ENCODE peak calls at places on chromosomes 16 and 17, in nine cellular contexts. One of them, this sample, is unnamed.

GRCh38 chr17:79673517-79673916 is 57.2 kb upstream of the ENPP7 start:
- ATAC-seq in memory B cell: no peak
- ATAC-seq in activated naive CD8-positive, alpha-beta T cell treated with anti-CD3 and anti-CD28 coated beads, Interleukin-2, amount 50 U/mL, for 24 hours: no peak
- ATAC-seq in gastroesophageal sphincter: no peak
- ATAC-seq in activated CD8-positive, alpha-beta T cell treated with anti-CD3 and anti-CD28 coated beads for 36 hours: no peak
- ATAC-seq in RWPE2: no peak
- ATAC-seq in Panc1: no peak
- ATAC-seq in right lobe of liver: no peak
- ATAC-seq in pancreas: no peak
- ATAC-seq in this sample: no peak

GRCh38 chr17:197352-197751 is 15.9 kb upstream of the DOC2B start:
- ATAC-seq in memory B cell: no peak
- ATAC-seq in RWPE2: no peak
- ATAC-seq in Panc1: no peak
- ATAC-seq in activated CD8-positive, alpha-beta T cell treated with anti-CD3 and anti-CD28 coated beads for 36 hours: no peak
- ATAC-seq in gastroesophageal sphincter: no peak
- ATAC-seq in activated naive CD8-positive, alpha-beta T cell treated with anti-CD3 and anti-CD28 coated beads, Interleukin-2, amount 50 U/mL, for 24 hours: no peak
- ATAC-seq in pancreas: no peak
- ATAC-seq in right lobe of liver: no peak
- ATAC-seq in this sample: no peak

GRCh38 chr17:77280304-77280910 is 139.6 kb downstream of the SEC14L1 start:
- ATAC-seq in RWPE2: peak
- ATAC-seq in memory B cell: peak
- ATAC-seq in gastroesophageal sphincter: peak
- ATAC-seq in activated CD8-positive, alpha-beta T cell treated with anti-CD3 and anti-CD28 coated beads for 36 hours: no peak
- ATAC-seq in right lobe of liver: no peak
- ATAC-seq in Panc1: peak
- ATAC-seq in activated naive CD8-positive, alpha-beta T cell treated with anti-CD3 and anti-CD28 coated beads, Interleukin-2, amount 50 U/mL, for 24 hours: peak
- ATAC-seq in pancreas: no peak
- ATAC-seq in this sample: peak

GRCh38 chr17:8918811-8919210 is 46.7 kb downstream of the PIK3R5 start:
- ATAC-seq in RWPE2: no peak
- ATAC-seq in gastroesophageal sphincter: no peak
- ATAC-seq in activated CD8-positive, alpha-beta T cell treated with anti-CD3 and anti-CD28 coated beads for 36 hours: no peak
- ATAC-seq in activated naive CD8-positive, alpha-beta T cell treated with anti-CD3 and anti-CD28 coated beads, Interleukin-2, amount 50 U/mL, for 24 hours: no peak
- ATAC-seq in memory B cell: no peak
- ATAC-seq in pancreas: no peak
- ATAC-seq in Panc1: no peak
- ATAC-seq in right lobe of liver: no peak
- ATAC-seq in this sample: no peak

GRCh38 chr16:88407042-88407420 is 24.3 kb downstream of the ZNF469 start:
- ATAC-seq in activated CD8-positive, alpha-beta T cell treated with anti-CD3 and anti-CD28 coated beads for 36 hours: no peak
- ATAC-seq in Panc1: no peak
- ATAC-seq in activated naive CD8-positive, alpha-beta T cell treated with anti-CD3 and anti-CD28 coated beads, Interleukin-2, amount 50 U/mL, for 24 hours: no peak
- ATAC-seq in gastroesophageal sphincter: no peak
- ATAC-seq in memory B cell: no peak
- ATAC-seq in right lobe of liver: no peak
- ATAC-seq in RWPE2: no peak
- ATAC-seq in pancreas: peak
- ATAC-seq in this sample: no peak

GRCh38 chr17:9237661-9238301 is 216.5 kb downstream of the NTN1 start:
- ATAC-seq in memory B cell: no peak
- ATAC-seq in pancreas: no peak
- ATAC-seq in RWPE2: no peak
- ATAC-seq in right lobe of liver: no peak
- ATAC-seq in gastroesophageal sphincter: no peak
- ATAC-seq in Panc1: no peak
- ATAC-seq in activated CD8-positive, alpha-beta T cell treated with anti-CD3 and anti-CD28 coated beads for 36 hours: no peak
- ATAC-seq in activated naive CD8-positive, alpha-beta T cell treated with anti-CD3 and anti-CD28 coated beads, Interleukin-2, amount 50 U/mL, for 24 hours: no peak
- ATAC-seq in this sample: no peak

GRCh38 chr17:58254803-58255202 is 16.4 kb downstream of the LPO start:
- ATAC-seq in right lobe of liver: peak
- ATAC-seq in activated CD8-positive, alpha-beta T cell treated with anti-CD3 and anti-CD28 coated beads for 36 hours: no peak
- ATAC-seq in gastroesophageal sphincter: no peak
- ATAC-seq in memory B cell: no peak
- ATAC-seq in activated naive CD8-positive, alpha-beta T cell treated with anti-CD3 and anti-CD28 coated beads, Interleukin-2, amount 50 U/mL, for 24 hours: no peak
- ATAC-seq in pancreas: no peak
- ATAC-seq in RWPE2: peak
- ATAC-seq in Panc1: no peak
- ATAC-seq in this sample: no peak

GRCh38 chr17:77944390-77945222 is 13.9 kb upstream of the TNRC6C start:
- ATAC-seq in pancreas: peak
- ATAC-seq in RWPE2: no peak
- ATAC-seq in activated CD8-positive, alpha-beta T cell treated with anti-CD3 and anti-CD28 coated beads for 36 hours: no peak
- ATAC-seq in memory B cell: no peak
- ATAC-seq in gastroesophageal sphincter: peak
- ATAC-seq in right lobe of liver: no peak
- ATAC-seq in Panc1: no peak
- ATAC-seq in activated naive CD8-positive, alpha-beta T cell treated with anti-CD3 and anti-CD28 coated beads, Interleukin-2, amount 50 U/mL, for 24 hours: no peak
- ATAC-seq in this sample: no peak

GRCh38 chr17:9386401-9386800 is 189.2 kb downstream of the STX8 start:
- ATAC-seq in activated naive CD8-positive, alpha-beta T cell treated with anti-CD3 and anti-CD28 coated beads, Interleukin-2, amount 50 U/mL, for 24 hours: no peak
- ATAC-seq in activated CD8-positive, alpha-beta T cell treated with anti-CD3 and anti-CD28 coated beads for 36 hours: no peak
- ATAC-seq in pancreas: no peak
- ATAC-seq in RWPE2: peak
- ATAC-seq in gastroesophageal sphincter: no peak
- ATAC-seq in memory B cell: no peak
- ATAC-seq in right lobe of liver: no peak
- ATAC-seq in Panc1: no peak
- ATAC-seq in this sample: no peak

GRCh38 chr17:37068266-37068665 is 119.5 kb downstream of the AATF start:
- ATAC-seq in Panc1: peak
- ATAC-seq in gastroesophageal sphincter: no peak
- ATAC-seq in right lobe of liver: peak
- ATAC-seq in activated naive CD8-positive, alpha-beta T cell treated with anti-CD3 and anti-CD28 coated beads, Interleukin-2, amount 50 U/mL, for 24 hours: no peak
- ATAC-seq in memory B cell: no peak
- ATAC-seq in activated CD8-positive, alpha-beta T cell treated with anti-CD3 and anti-CD28 coated beads for 36 hours: no peak
- ATAC-seq in RWPE2: no peak
- ATAC-seq in pancreas: no peak
- ATAC-seq in this sample: no peak

GRCh38 chr17:81367171-81367570 is 28.1 kb upstream of the BAHCC1 start:
- ATAC-seq in gastroesophageal sphincter: no peak
- ATAC-seq in activated naive CD8-positive, alpha-beta T cell treated with anti-CD3 and anti-CD28 coated beads, Interleukin-2, amount 50 U/mL, for 24 hours: no peak
- ATAC-seq in right lobe of liver: no peak
- ATAC-seq in RWPE2: no peak
- ATAC-seq in memory B cell: no peak
- ATAC-seq in Panc1: no peak
- ATAC-seq in pancreas: no peak
- ATAC-seq in activated CD8-positive, alpha-beta T cell treated with anti-CD3 and anti-CD28 coated beads for 36 hours: no peak
- ATAC-seq in this sample: no peak

GRCh38 chr16:67017810-67018488 is 11.0 kb upstream of the CBFB start:
- ATAC-seq in pancreas: peak
- ATAC-seq in right lobe of liver: peak
- ATAC-seq in activated CD8-positive, alpha-beta T cell treated with anti-CD3 and anti-CD28 coated beads for 36 hours: peak
- ATAC-seq in Panc1: peak
- ATAC-seq in memory B cell: peak
- ATAC-seq in activated naive CD8-positive, alpha-beta T cell treated with anti-CD3 and anti-CD28 coated beads, Interleukin-2, amount 50 U/mL, for 24 hours: peak
- ATAC-seq in gastroesophageal sphincter: peak
- ATAC-seq in RWPE2: peak
- ATAC-seq in this sample: peak

GRCh38 chr16:48232459-48233040 is 11.6 kb upstream of the LONP2 start:
- ATAC-seq in activated CD8-positive, alpha-beta T cell treated with anti-CD3 and anti-CD28 coated beads for 36 hours: peak
- ATAC-seq in Panc1: no peak
- ATAC-seq in memory B cell: no peak
- ATAC-seq in pancreas: no peak
- ATAC-seq in activated naive CD8-positive, alpha-beta T cell treated with anti-CD3 and anti-CD28 coated beads, Interleukin-2, amount 50 U/mL, for 24 hours: peak
- ATAC-seq in right lobe of liver: no peak
- ATAC-seq in gastroesophageal sphincter: no peak
- ATAC-seq in RWPE2: peak
- ATAC-seq in this sample: no peak

GRCh38 chr16:53445534-53445933 is 11.3 kb downstream of the RBL2 start:
- ATAC-seq in gastroesophageal sphincter: no peak
- ATAC-seq in activated CD8-positive, alpha-beta T cell treated with anti-CD3 and anti-CD28 coated beads for 36 hours: peak
- ATAC-seq in activated naive CD8-positive, alpha-beta T cell treated with anti-CD3 and anti-CD28 coated beads, Interleukin-2, amount 50 U/mL, for 24 hours: no peak
- ATAC-seq in memory B cell: no peak
- ATAC-seq in right lobe of liver: no peak
- ATAC-seq in Panc1: no peak
- ATAC-seq in RWPE2: peak
- ATAC-seq in pancreas: no peak
- ATAC-seq in this sample: peak

GRCh38 chr17:39283896-39284295 is 58.2 kb upstream of the STAC2 start:
- ATAC-seq in gastroesophageal sphincter: no peak
- ATAC-seq in memory B cell: no peak
- ATAC-seq in activated naive CD8-positive, alpha-beta T cell treated with anti-CD3 and anti-CD28 coated beads, Interleukin-2, amount 50 U/mL, for 24 hours: no peak
- ATAC-seq in activated CD8-positive, alpha-beta T cell treated with anti-CD3 and anti-CD28 coated beads for 36 hours: no peak
- ATAC-seq in Panc1: no peak
- ATAC-seq in RWPE2: no peak
- ATAC-seq in right lobe of liver: no peak
- ATAC-seq in pancreas: no peak
- ATAC-seq in this sample: no peak

GRCh38 chr16:4067262-4068001 is 48.8 kb downstream of the ADCY9 start:
- ATAC-seq in Panc1: no peak
- ATAC-seq in activated naive CD8-positive, alpha-beta T cell treated with anti-CD3 and anti-CD28 coated beads, Interleukin-2, amount 50 U/mL, for 24 hours: no peak
- ATAC-seq in memory B cell: no peak
- ATAC-seq in RWPE2: no peak
- ATAC-seq in gastroesophageal sphincter: no peak
- ATAC-seq in right lobe of liver: peak
- ATAC-seq in pancreas: peak
- ATAC-seq in activated CD8-positive, alpha-beta T cell treated with anti-CD3 and anti-CD28 coated beads for 36 hours: no peak
- ATAC-seq in this sample: no peak

GRCh38 chr16:2584742-2585650 is 47.2 kb downstream of the PDPK1 start:
- ATAC-seq in pancreas: peak
- ATAC-seq in RWPE2: no peak
- ATAC-seq in right lobe of liver: no peak
- ATAC-seq in memory B cell: no peak
- ATAC-seq in activated naive CD8-positive, alpha-beta T cell treated with anti-CD3 and anti-CD28 coated beads, Interleukin-2, amount 50 U/mL, for 24 hours: no peak
- ATAC-seq in Panc1: no peak
- ATAC-seq in activated CD8-positive, alpha-beta T cell treated with anti-CD3 and anti-CD28 coated beads for 36 hours: no peak
- ATAC-seq in gastroesophageal sphincter: no peak
- ATAC-seq in this sample: no peak

GRCh38 chr17:75869282-75870141 is 8.9 kb downstream of the TRIM47 start:
- ATAC-seq in right lobe of liver: no peak
- ATAC-seq in gastroesophageal sphincter: peak
- ATAC-seq in Panc1: no peak
- ATAC-seq in memory B cell: no peak
- ATAC-seq in RWPE2: peak
- ATAC-seq in activated CD8-positive, alpha-beta T cell treated with anti-CD3 and anti-CD28 coated beads for 36 hours: no peak
- ATAC-seq in activated naive CD8-positive, alpha-beta T cell treated with anti-CD3 and anti-CD28 coated beads, Interleukin-2, amount 50 U/mL, for 24 hours: no peak
- ATAC-seq in pancreas: peak
- ATAC-seq in this sample: no peak

GRCh38 chr16:85728879-85729278 is 22.0 kb downstream of the C16orf74 start:
- ATAC-seq in activated naive CD8-positive, alpha-beta T cell treated with anti-CD3 and anti-CD28 coated beads, Interleukin-2, amount 50 U/mL, for 24 hours: no peak
- ATAC-seq in memory B cell: no peak
- ATAC-seq in Panc1: no peak
- ATAC-seq in right lobe of liver: no peak
- ATAC-seq in activated CD8-positive, alpha-beta T cell treated with anti-CD3 and anti-CD28 coated beads for 36 hours: no peak
- ATAC-seq in RWPE2: no peak
- ATAC-seq in gastroesophageal sphincter: no peak
- ATAC-seq in pancreas: no peak
- ATAC-seq in this sample: no peak

GRCh38 chr16:17557480-17557879 is 86.7 kb upstream of the XYLT1 start:
- ATAC-seq in Panc1: no peak
- ATAC-seq in activated naive CD8-positive, alpha-beta T cell treated with anti-CD3 and anti-CD28 coated beads, Interleukin-2, amount 50 U/mL, for 24 hours: no peak
- ATAC-seq in right lobe of liver: no peak
- ATAC-seq in memory B cell: no peak
- ATAC-seq in activated CD8-positive, alpha-beta T cell treated with anti-CD3 and anti-CD28 coated beads for 36 hours: no peak
- ATAC-seq in pancreas: no peak
- ATAC-seq in gastroesophageal sphincter: no peak
- ATAC-seq in RWPE2: no peak
- ATAC-seq in this sample: no peak

GRCh38 chr16:57283956-57284205 is 591 bp downstream of the PLLP start:
- ATAC-seq in activated naive CD8-positive, alpha-beta T cell treated with anti-CD3 and anti-CD28 coated beads, Interleukin-2, amount 50 U/mL, for 24 hours: no peak
- ATAC-seq in pancreas: no peak
- ATAC-seq in Panc1: no peak
- ATAC-seq in RWPE2: no peak
- ATAC-seq in activated CD8-positive, alpha-beta T cell treated with anti-CD3 and anti-CD28 coated beads for 36 hours: no peak
- ATAC-seq in memory B cell: no peak
- ATAC-seq in right lobe of liver: no peak
- ATAC-seq in gastroesophageal sphincter: peak
- ATAC-seq in this sample: peak

GRCh38 chr17:4514779-4515178 is 16.1 kb downstream of the SPNS2 start:
- ATAC-seq in right lobe of liver: no peak
- ATAC-seq in RWPE2: no peak
- ATAC-seq in activated CD8-positive, alpha-beta T cell treated with anti-CD3 and anti-CD28 coated beads for 36 hours: no peak
- ATAC-seq in memory B cell: no peak
- ATAC-seq in activated naive CD8-positive, alpha-beta T cell treated with anti-CD3 and anti-CD28 coated beads, Interleukin-2, amount 50 U/mL, for 24 hours: no peak
- ATAC-seq in pancreas: no peak
- ATAC-seq in gastroesophageal sphincter: no peak
- ATAC-seq in Panc1: no peak
- ATAC-seq in this sample: no peak

GRCh38 chr17:48603959-48604769 is 622 bp downstream of the HOXB6 start:
- ATAC-seq in memory B cell: no peak
- ATAC-seq in Panc1: peak
- ATAC-seq in activated CD8-positive, alpha-beta T cell treated with anti-CD3 and anti-CD28 coated beads for 36 hours: no peak
- ATAC-seq in activated naive CD8-positive, alpha-beta T cell treated with anti-CD3 and anti-CD28 coated beads, Interleukin-2, amount 50 U/mL, for 24 hours: no peak
- ATAC-seq in RWPE2: peak
- ATAC-seq in pancreas: peak
- ATAC-seq in right lobe of liver: no peak
- ATAC-seq in gastroesophageal sphincter: no peak
- ATAC-seq in this sample: no peak

GRCh38 chr17:71085238-71086033 is 916.1 kb downstream of the KCNJ2 start:
- ATAC-seq in memory B cell: no peak
- ATAC-seq in activated CD8-positive, alpha-beta T cell treated with anti-CD3 and anti-CD28 coated beads for 36 hours: no peak
- ATAC-seq in gastroesophageal sphincter: no peak
- ATAC-seq in pancreas: peak
- ATAC-seq in activated naive CD8-positive, alpha-beta T cell treated with anti-CD3 and anti-CD28 coated beads, Interleukin-2, amount 50 U/mL, for 24 hours: no peak
- ATAC-seq in right lobe of liver: peak
- ATAC-seq in Panc1: no peak
- ATAC-seq in RWPE2: no peak
- ATAC-seq in this sample: no peak

GRCh38 chr16:52497067-52497816 is 49.7 kb downstream of the TOX3 start:
- ATAC-seq in Panc1: peak
- ATAC-seq in activated CD8-positive, alpha-beta T cell treated with anti-CD3 and anti-CD28 coated beads for 36 hours: no peak
- ATAC-seq in activated naive CD8-positive, alpha-beta T cell treated with anti-CD3 and anti-CD28 coated beads, Interleukin-2, amount 50 U/mL, for 24 hours: no peak
- ATAC-seq in RWPE2: peak
- ATAC-seq in pancreas: peak
- ATAC-seq in gastroesophageal sphincter: no peak
- ATAC-seq in memory B cell: no peak
- ATAC-seq in right lobe of liver: peak
- ATAC-seq in this sample: peak

GRCh38 chr17:29740017-29740416 is 117.3 kb upstream of the CORO6 start:
- ATAC-seq in RWPE2: no peak
- ATAC-seq in right lobe of liver: peak
- ATAC-seq in gastroesophageal sphincter: no peak
- ATAC-seq in pancreas: no peak
- ATAC-seq in Panc1: no peak
- ATAC-seq in memory B cell: no peak
- ATAC-seq in activated CD8-positive, alpha-beta T cell treated with anti-CD3 and anti-CD28 coated beads for 36 hours: no peak
- ATAC-seq in activated naive CD8-positive, alpha-beta T cell treated with anti-CD3 and anti-CD28 coated beads, Interleukin-2, amount 50 U/mL, for 24 hours: no peak
- ATAC-seq in this sample: no peak

GRCh38 chr16:48350716-48351115 is 34.5 kb downstream of the SIAH1 start:
- ATAC-seq in RWPE2: peak
- ATAC-seq in Panc1: no peak
- ATAC-seq in pancreas: no peak
- ATAC-seq in gastroesophageal sphincter: no peak
- ATAC-seq in right lobe of liver: peak
- ATAC-seq in activated CD8-positive, alpha-beta T cell treated with anti-CD3 and anti-CD28 coated beads for 36 hours: peak
- ATAC-seq in activated naive CD8-positive, alpha-beta T cell treated with anti-CD3 and anti-CD28 coated beads, Interleukin-2, amount 50 U/mL, for 24 hours: no peak
- ATAC-seq in memory B cell: no peak
- ATAC-seq in this sample: peak

GRCh38 chr17:72411124-72411563 is 290.3 kb downstream of the SOX9 start:
- ATAC-seq in activated naive CD8-positive, alpha-beta T cell treated with anti-CD3 and anti-CD28 coated beads, Interleukin-2, amount 50 U/mL, for 24 hours: no peak
- ATAC-seq in activated CD8-positive, alpha-beta T cell treated with anti-CD3 and anti-CD28 coated beads for 36 hours: no peak
- ATAC-seq in Panc1: no peak
- ATAC-seq in right lobe of liver: no peak
- ATAC-seq in RWPE2: peak
- ATAC-seq in pancreas: peak
- ATAC-seq in memory B cell: no peak
- ATAC-seq in gastroesophageal sphincter: no peak
- ATAC-seq in this sample: peak

GRCh38 chr16:71499775-71500364 is 10.7 kb upstream of the ZNF19 start:
- ATAC-seq in activated CD8-positive, alpha-beta T cell treated with anti-CD3 and anti-CD28 coated beads for 36 hours: peak
- ATAC-seq in RWPE2: peak
- ATAC-seq in pancreas: peak
- ATAC-seq in gastroesophageal sphincter: peak
- ATAC-seq in right lobe of liver: peak
- ATAC-seq in activated naive CD8-positive, alpha-beta T cell treated with anti-CD3 and anti-CD28 coated beads, Interleukin-2, amount 50 U/mL, for 24 hours: peak
- ATAC-seq in Panc1: peak
- ATAC-seq in memory B cell: peak
- ATAC-seq in this sample: peak

GRCh38 chr17:31467502-31468256 is 76.2 kb downstream of the RAB11FIP4 start:
- ATAC-seq in activated CD8-positive, alpha-beta T cell treated with anti-CD3 and anti-CD28 coated beads for 36 hours: peak
- ATAC-seq in memory B cell: no peak
- ATAC-seq in right lobe of liver: peak
- ATAC-seq in pancreas: peak
- ATAC-seq in RWPE2: no peak
- ATAC-seq in gastroesophageal sphincter: no peak
- ATAC-seq in Panc1: no peak
- ATAC-seq in activated naive CD8-positive, alpha-beta T cell treated with anti-CD3 and anti-CD28 coated beads, Interleukin-2, amount 50 U/mL, for 24 hours: no peak
- ATAC-seq in this sample: no peak

GRCh38 chr17:48351916-48352332 is 78.1 kb downstream of the SKAP1 start:
- ATAC-seq in right lobe of liver: no peak
- ATAC-seq in pancreas: peak
- ATAC-seq in RWPE2: no peak
- ATAC-seq in activated naive CD8-positive, alpha-beta T cell treated with anti-CD3 and anti-CD28 coated beads, Interleukin-2, amount 50 U/mL, for 24 hours: no peak
- ATAC-seq in memory B cell: no peak
- ATAC-seq in gastroesophageal sphincter: no peak
- ATAC-seq in Panc1: no peak
- ATAC-seq in activated CD8-positive, alpha-beta T cell treated with anti-CD3 and anti-CD28 coated beads for 36 hours: peak
- ATAC-seq in this sample: no peak